ENCODE peak calls at places on chromosomes 1 and 21, in five cellular contexts. B is posterior cingulate gyrus, M is vagina, S is upper lobe of right lung, Q is sigmoid colon. P is an unnamed sample.
A peak's percentile ranks its signal among the peaks of the same experiment; 100 is the strongest.

GRCh38 chr1:97740891-97741290 is 179.9 kb downstream of the DPYD start:
- DNase-seq in B (no peak), M (no peak), S (no peak), Q (no peak), P (no peak)

GRCh38 chr1:119647734-119648619 is at the start of gene ZNF697:
- DNase-seq in B (peak; percentile 98), M (peak; percentile 97), S (peak; percentile 99), Q (peak; percentile 99), P (peak; percentile 3)

GRCh38 chr1:19591482-19592093 is 52.5 kb upstream of the NBL1 start:
- DNase-seq in B (no peak), M (no peak), S (no peak), Q (no peak), P (no peak)

GRCh38 chr1:3727042-3727824 is 25.0 kb upstream of the CCDC27 start:
- DNase-seq in B (peak; percentile 58), M (no peak), S (no peak), Q (no peak), P (no peak)

GRCh38 chr21:14712121-14712520 is 166.0 kb upstream of the SAMSN1 start:
- DNase-seq in B (no peak), M (no peak), S (no peak), Q (no peak), P (no peak)

GRCh38 chr1:30662291-30662840 is 61.0 kb downstream of the MATN1 start:
- DNase-seq in B (no peak), M (no peak), S (peak; percentile 34), Q (peak; percentile 40), P (no peak)

GRCh38 chr1:84756455-84757082 is 66.3 kb upstream of the SSX2IP start:
- DNase-seq in B (no peak), M (no peak), S (no peak), Q (no peak), P (no peak)

GRCh38 chr1:90211101-90211500 is 216.2 kb downstream of the ZNF326 start:
- DNase-seq in B (no peak), M (no peak), S (no peak), Q (no peak), P (no peak)

GRCh38 chr1:153431002-153431401 is 14.7 kb downstream of the S100A7A start:
- DNase-seq in B (no peak), M (peak; percentile 47), S (no peak), Q (no peak), P (no peak)

GRCh38 chr1:147879911-147880310 is 22.7 kb upstream of the GJA8 start:
- DNase-seq in B (no peak), M (no peak), S (no peak), Q (no peak), P (no peak)

GRCh38 chr1:156844638-156845037 is 14.3 kb downstream of the INSRR start:
- DNase-seq in B (no peak), M (no peak), S (no peak), Q (no peak), P (no peak)

GRCh38 chr1:150578278-150579109 is 916 bp downstream of the MCL1 start:
- DNase-seq in B (peak; percentile 30), M (no peak), S (peak; percentile 75), Q (peak; percentile 87), P (peak; percentile 45)

GRCh38 chr1:14983277-14983676 is 170.3 kb upstream of the TMEM51 start:
- DNase-seq in B (no peak), M (no peak), S (no peak), Q (no peak), P (no peak)

GRCh38 chr1:18504609-18505008 is 23.9 kb downstream of the KLHDC7A start:
- DNase-seq in B (no peak), M (no peak), S (no peak), Q (no peak), P (no peak)

GRCh38 chr1:241821363-241821762 is 26.6 kb upstream of the EXO1 start:
- DNase-seq in B (no peak), M (no peak), S (no peak), Q (no peak), P (no peak)

GRCh38 chr21:37546949-37547614 is 180.5 kb downstream of the DYRK1A start:
- DNase-seq in B (no peak), M (peak; percentile 79), S (no peak), Q (peak; percentile 66), P (no peak)

GRCh38 chr1:240803151-240803550 is 191.2 kb upstream of the GREM2 start:
- DNase-seq in B (no peak), M (no peak), S (no peak), Q (no peak), P (no peak)

GRCh38 chr1:56966698-56966999 is 834 bp upstream of the C8B start:
- DNase-seq in B (no peak), M (no peak), S (no peak), Q (no peak), P (no peak)

GRCh38 chr1:153400244-153400643 is 9.4 kb upstream of the S100A8 start:
- DNase-seq in B (no peak), M (peak; percentile 72), S (no peak), Q (no peak), P (peak; percentile 40)

GRCh38 chr1:111267801-111268508 is 22.7 kb upstream of the CHIA start:
- DNase-seq in B (no peak), M (no peak), S (no peak), Q (no peak), P (no peak)

GRCh38 chr1:156815851-156816536 is 654 bp downstream of the SH2D2A start:
- DNase-seq in B (no peak), M (no peak), S (no peak), Q (no peak), P (peak; percentile 71)

GRCh38 chr1:25922633-25923567 is 16.7 kb upstream of the STMN1 start:
- DNase-seq in B (peak; percentile 53), M (no peak), S (peak; percentile 78), Q (peak; percentile 75), P (peak; percentile 64)